ENCODE peak calls at places on chromosome 2, in nine cellular contexts. I is astrocyte of the hippocampus, M is dorsolateral prefrontal cortex, F is foreskin fibroblast, Q is ACHN, R is fibroblast of the aortic adventitia, D is HepG2, O is mammary epithelial cell, C is T-cell. N is an unnamed sample.

GRCh38 chr2:119156105-119156890 is 2.3 kb downstream of the C1QL2 start:
- DNase-seq in I (no peak), M (no peak), F (no peak), Q (no peak), R (no peak), D (no peak), O (peak; percentile 10), C (no peak), N (no peak)

GRCh38 chr2:61770746-61771145 is 83.1 kb downstream of the FAM161A start:
- DNase-seq in I (no peak), M (no peak), F (peak; percentile 42), Q (peak; percentile 50), R (peak; percentile 78), D (no peak), O (peak; percentile 73), C (no peak), N (no peak)

GRCh38 chr2:19772981-19773380 is 128.8 kb downstream of the TTC32 start:
- DNase-seq in I (no peak), M (no peak), F (no peak), Q (no peak), R (no peak), D (no peak), O (no peak), C (no peak), N (no peak)

GRCh38 chr2:105645031-105645940 is 99.4 kb upstream of the NCK2 start:
- DNase-seq in I (no peak), M (no peak), F (no peak), Q (no peak), R (no peak), D (no peak), O (peak; percentile 22), C (no peak), N (no peak)

GRCh38 chr2:230156782-230157181 is 63.0 kb downstream of the SP110 start:
- DNase-seq in I (no peak), M (no peak), F (no peak), Q (no peak), R (no peak), D (no peak), O (no peak), C (no peak), N (no peak)

GRCh38 chr2:39664898-39665591 is 672 bp upstream of the TMEM178A start:
- DNase-seq in I (peak; percentile 30), M (no peak), F (no peak), Q (no peak), R (no peak), D (no peak), O (no peak), C (no peak), N (no peak)

GRCh38 chr2:167783266-167784070 is 463.9 kb downstream of the STK39 start:
- DNase-seq in I (peak; percentile 94), M (no peak), F (peak; percentile 3), Q (peak; percentile 96), R (no peak), D (no peak), O (peak; percentile 1), C (no peak), N (no peak)

GRCh38 chr2:127932199-127932877 is 46.6 kb upstream of the AMMECR1L start:
- DNase-seq in I (peak; percentile 56), M (no peak), F (peak; percentile 89), Q (peak; percentile 60), R (peak; percentile 57), D (no peak), O (peak; percentile 90), C (no peak), N (peak; percentile 17)

GRCh38 chr2:60581461-60582282 is 28.2 kb upstream of the BCL11A start:
- DNase-seq in I (peak; percentile 87), M (peak; percentile 72), F (peak; percentile 82), Q (peak; percentile 61), R (peak; percentile 28), D (peak; percentile 36), O (peak; percentile 37), C (peak; percentile 42), N (no peak)

GRCh38 chr2:111995148-111995547 is 59.9 kb upstream of the TMEM87B start:
- DNase-seq in I (no peak), M (no peak), F (no peak), Q (no peak), R (no peak), D (peak; percentile 87), O (no peak), C (no peak), N (no peak)

GRCh38 chr2:97713296-97714083 is at the start of gene ZAP70:
- DNase-seq in I (no peak), M (no peak), F (no peak), Q (no peak), R (no peak), D (peak; percentile 24), O (no peak), C (peak; percentile 57), N (no peak)

GRCh38 chr2:207725815-207726578 is 14.6 kb downstream of the CCNYL1 start:
- DNase-seq in I (no peak), M (no peak), F (peak; percentile 36), Q (peak; percentile 21), R (no peak), D (no peak), O (peak; percentile 27), C (no peak), N (no peak)

GRCh38 chr2:161170377-161170776 is 10.1 kb downstream of the TANK start:
- DNase-seq in I (no peak), M (no peak), F (peak; percentile 10), Q (no peak), R (no peak), D (no peak), O (no peak), C (no peak), N (no peak)

GRCh38 chr2:45973426-45973825 is 322.0 kb downstream of the PRKCE start:
- DNase-seq in I (no peak), M (no peak), F (no peak), Q (no peak), R (no peak), D (no peak), O (no peak), C (no peak), N (no peak)

GRCh38 chr2:231920366-231920765 is 5.8 kb downstream of the NPPC start:
- DNase-seq in I (no peak), M (peak; percentile 15), F (no peak), Q (no peak), R (no peak), D (no peak), O (no peak), C (no peak), N (no peak)

GRCh38 chr2:167944825-167945659 is 302.4 kb downstream of the STK39 start:
- DNase-seq in I (peak; percentile 52), M (no peak), F (peak; percentile 40), Q (no peak), R (peak; percentile 32), D (no peak), O (no peak), C (no peak), N (no peak)

GRCh38 chr2:227098162-227098515 is 65.9 kb downstream of the COL4A4 start:
- DNase-seq in I (no peak), M (no peak), F (no peak), Q (no peak), R (no peak), D (no peak), O (no peak), C (no peak), N (no peak)

GRCh38 chr2:203891474-203891873 is 23.9 kb downstream of the CTLA4 start:
- DNase-seq in I (no peak), M (no peak), F (no peak), Q (no peak), R (no peak), D (no peak), O (peak; percentile 73), C (no peak), N (no peak)

GRCh38 chr2:42762155-42762554 is 1.8 kb downstream of the OXER1 start:
- DNase-seq in I (no peak), M (no peak), F (no peak), Q (no peak), R (no peak), D (no peak), O (no peak), C (no peak), N (no peak)

GRCh38 chr2:109330056-109330455 is 201.1 kb downstream of the SH3RF3 start:
- DNase-seq in I (peak; percentile 70), M (no peak), F (peak; percentile 74), Q (no peak), R (peak; percentile 50), D (no peak), O (no peak), C (no peak), N (no peak)

GRCh38 chr2:147945660-147946059 is 74.9 kb downstream of the ORC4 start:
- DNase-seq in I (peak; percentile 56), M (no peak), F (peak; percentile 19), Q (peak; percentile 10), R (peak; percentile 26), D (no peak), O (no peak), C (no peak), N (no peak)

GRCh38 chr2:132797551-132797950 is 127.5 kb upstream of the LYPD1 start:
- DNase-seq in I (peak; percentile 63), M (no peak), F (peak; percentile 17), Q (peak; percentile 29), R (peak; percentile 64), D (no peak), O (peak; percentile 48), C (no peak), N (no peak)

GRCh38 chr2:150133623-150134022 is 353.8 kb downstream of the RND3 start:
- DNase-seq in I (peak; percentile 85), M (no peak), F (peak; percentile 91), Q (peak; percentile 88), R (peak; percentile 90), D (peak; percentile 56), O (peak; percentile 98), C (no peak), N (peak; percentile 56)

GRCh38 chr2:222859786-222860726 is 780 bp upstream of the ACSL3 start:
- DNase-seq in I (peak; percentile 47), M (no peak), F (peak; percentile 75), Q (peak; percentile 61), R (peak; percentile 85), D (peak; percentile 72), O (peak; percentile 98), C (no peak), N (peak; percentile 68)

GRCh38 chr2:117956036-117956791 is 57.7 kb downstream of the CCDC93 start:
- DNase-seq in I (no peak), M (no peak), F (peak; percentile 12), Q (peak; percentile 12), R (no peak), D (no peak), O (no peak), C (no peak), N (no peak)

GRCh38 chr2:149313512-149313972 is 16.8 kb upstream of the LYPD6 start:
- DNase-seq in I (peak; percentile 54), M (no peak), F (peak; percentile 57), Q (peak; percentile 43), R (peak; percentile 25), D (peak; percentile 52), O (peak; percentile 32), C (no peak), N (no peak)

GRCh38 chr2:110997646-110998045 is 123.1 kb upstream of the BCL2L11 start:
- DNase-seq in I (no peak), M (no peak), F (no peak), Q (no peak), R (no peak), D (no peak), O (no peak), C (no peak), N (no peak)

GRCh38 chr2:46381263-46381849 is 84.1 kb downstream of the EPAS1 start:
- DNase-seq in I (no peak), M (no peak), F (no peak), Q (no peak), R (no peak), D (no peak), O (no peak), C (no peak), N (no peak)

GRCh38 chr2:163909411-163910080 is 173.7 kb upstream of the FIGN start:
- DNase-seq in I (no peak), M (no peak), F (no peak), Q (no peak), R (no peak), D (no peak), O (no peak), C (no peak), N (no peak)

GRCh38 chr2:86417961-86418360 is 23.2 kb upstream of the KDM3A start:
- DNase-seq in I (peak; percentile 63), M (no peak), F (peak; percentile 29), Q (peak; percentile 12), R (peak; percentile 31), D (no peak), O (peak; percentile 87), C (no peak), N (no peak)

GRCh38 chr2:188601391-188601790 is 309.7 kb downstream of the GULP1 start:
- DNase-seq in I (peak; percentile 7), M (no peak), F (no peak), Q (no peak), R (peak; percentile 16), D (no peak), O (no peak), C (no peak), N (no peak)

N was measured in fibroblast of the conjunctiva.